ENCODE peak calls at places on chromosomes 5 and 9, in five cellular contexts. V is fibroblast of mammary gland, C is IMR-90, W is upper lobe of left lung, T is heart left ventricle. O is an unnamed sample.

GRCh38 chr9:132204883-132205282 is 43.0 kb downstream of the NTNG2 start:
- DNase-seq in V (no peak), C (no peak), W (no peak), T (no peak), O (no peak)

GRCh38 chr5:86968311-86968753 is 299.4 kb upstream of the RASA1 start:
- DNase-seq in V (peak), C (peak), W (no peak), T (peak), O (peak)

GRCh38 chr5:160001051-160001450 is 7.9 kb upstream of the TTC1 start:
- DNase-seq in V (no peak), C (no peak), W (no peak), T (no peak), O (no peak)

GRCh38 chr9:22643541-22643940 is 196.9 kb downstream of the DMRTA1 start:
- DNase-seq in V (peak), C (peak), W (no peak), T (no peak), O (peak)

GRCh38 chr5:45533692-45534091 is 162.5 kb downstream of the HCN1 start:
- DNase-seq in V (no peak), C (no peak), W (no peak), T (peak), O (no peak)

GRCh38 chr5:133824661-133825254 is 143.7 kb downstream of the C5orf15 start:
- DNase-seq in V (no peak), C (no peak), W (no peak), T (no peak), O (no peak)

GRCh38 chr9:134442486-134443168 is 116.4 kb downstream of the RXRA start:
- DNase-seq in V (peak), C (no peak), W (no peak), T (no peak), O (peak)

GRCh38 chr5:67156976-67157583 is 39.5 kb downstream of the CD180 start:
- DNase-seq in V (peak), C (peak), W (no peak), T (no peak), O (peak)

GRCh38 chr5:59132131-59132530 is 549.3 kb downstream of the RAB3C start:
- DNase-seq in V (no peak), C (no peak), W (no peak), T (no peak), O (no peak)

GRCh38 chr9:95363051-95363841 is 45.7 kb upstream of the FANCC start:
- DNase-seq in V (no peak), C (peak), W (no peak), T (no peak), O (peak)

GRCh38 chr5:90967851-90968250 is 409.3 kb downstream of the ADGRV1 start:
- DNase-seq in V (no peak), C (no peak), W (no peak), T (no peak), O (peak)

GRCh38 chr9:99445377-99445891 is 223.4 kb downstream of the SEC61B start:
- DNase-seq in V (peak), C (peak), W (peak), T (peak), O (peak)

GRCh38 chr9:89602978-89603628 is 1.7 kb upstream of the GADD45G start:
- DNase-seq in V (peak), C (peak), W (peak), T (peak), O (peak)

GRCh38 chr9:95724253-95724991 is 151.1 kb upstream of the ERCC6L2 start:
- DNase-seq in V (no peak), C (no peak), W (no peak), T (no peak), O (no peak)

GRCh38 chr5:157354825-157355224 is 88.9 kb downstream of the CYFIP2 start:
- DNase-seq in V (no peak), C (no peak), W (no peak), T (no peak), O (peak)

GRCh38 chr9:22446589-22446949 is at the start of gene DMRTA1:
- DNase-seq in V (peak), C (peak), W (peak), T (peak), O (peak)

GRCh38 chr5:179802950-179803562 is 3.6 kb downstream of the MGAT4B start:
- DNase-seq in V (no peak), C (no peak), W (no peak), T (peak), O (no peak)

GRCh38 chr5:35162848-35163770 is 67.2 kb downstream of the PRLR start:
- DNase-seq in V (no peak), C (no peak), W (no peak), T (no peak), O (no peak)

GRCh38 chr9:111926421-111926875 is 29.8 kb downstream of the UGCG start:
- DNase-seq in V (peak), C (peak), W (peak), T (peak), O (peak)

GRCh38 chr5:139565411-139566305 is 4.5 kb downstream of the UBE2D2 start:
- DNase-seq in V (peak), C (peak), W (peak), T (no peak), O (peak)

GRCh38 chr5:87266914-87267573 is 639 bp upstream of the RASA1 start:
- DNase-seq in V (no peak), C (no peak), W (no peak), T (no peak), O (no peak)

GRCh38 chr9:16871358-16872151 is 1.1 kb upstream of the BNC2 start:
- DNase-seq in V (peak), C (peak), W (peak), T (peak), O (peak)

GRCh38 chr9:115088856-115089255 is 29.1 kb downstream of the TNC start:
- DNase-seq in V (peak), C (peak), W (no peak), T (no peak), O (no peak)

GRCh38 chr5:87850843-87851242 is 417.8 kb downstream of the TMEM161B start:
- DNase-seq in V (no peak), C (no peak), W (no peak), T (no peak), O (no peak)

GRCh38 chr5:149729150-149729549 is 960 bp upstream of the PPARGC1B start:
- DNase-seq in V (no peak), C (no peak), W (no peak), T (no peak), O (no peak)
- H3K4me3 ChIP-seq in V (no peak), C (no peak), W (no peak), T (no peak), O (no peak)

DNA sequence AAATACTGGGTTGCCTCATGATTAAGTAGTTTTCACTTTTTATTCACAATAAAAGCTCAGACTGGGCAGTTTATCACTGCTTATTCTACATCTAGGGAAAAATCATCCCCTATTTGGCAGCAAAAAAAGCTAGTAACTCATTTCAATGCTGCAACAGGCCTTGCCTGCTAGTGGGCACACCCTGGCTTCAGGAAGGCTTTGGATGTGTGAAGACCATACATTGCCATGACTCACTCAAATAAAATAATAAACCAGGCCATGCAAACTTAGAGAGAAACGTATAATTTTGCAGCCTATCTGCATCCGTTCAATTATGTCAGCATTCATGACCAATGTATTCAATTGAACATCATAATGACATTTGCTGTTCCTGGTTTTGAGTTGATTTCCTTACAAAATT is 402.9 kb downstream of the PIK3R1 start:
- DNase-seq in V (no peak), C (no peak), W (no peak), T (no peak), O (no peak)
- TF ChIP-seq CTCF in V (no peak), C (no peak), W (no peak), T (no peak), O (no peak)

GRCh38 chr5:126511961-126512360 is 83.1 kb downstream of the ALDH7A1 start:
- DNase-seq in V (no peak), C (no peak), W (no peak), T (no peak), O (no peak)

GRCh38 chr5:126506079-126506478 is 82.9 kb downstream of the GRAMD2B start:
- DNase-seq in V (no peak), C (no peak), W (no peak), T (no peak), O (no peak)

GRCh38 chr5:126509339-126509738 is 85.7 kb downstream of the ALDH7A1 start:
- DNase-seq in V (peak), C (no peak), W (no peak), T (no peak), O (peak)

GRCh38 chr5:126508251-126508961 is 85.2 kb downstream of the GRAMD2B start:
- DNase-seq in V (no peak), C (no peak), W (no peak), T (no peak), O (peak)

GRCh38 chr5:126508962-126509279 is 85.7 kb downstream of the GRAMD2B start:
- DNase-seq in V (peak), C (no peak), W (peak), T (no peak), O (peak)
- H3K4me3 ChIP-seq in V (no peak), C (no peak), W (no peak), T (no peak), O (no peak)

DNA sequence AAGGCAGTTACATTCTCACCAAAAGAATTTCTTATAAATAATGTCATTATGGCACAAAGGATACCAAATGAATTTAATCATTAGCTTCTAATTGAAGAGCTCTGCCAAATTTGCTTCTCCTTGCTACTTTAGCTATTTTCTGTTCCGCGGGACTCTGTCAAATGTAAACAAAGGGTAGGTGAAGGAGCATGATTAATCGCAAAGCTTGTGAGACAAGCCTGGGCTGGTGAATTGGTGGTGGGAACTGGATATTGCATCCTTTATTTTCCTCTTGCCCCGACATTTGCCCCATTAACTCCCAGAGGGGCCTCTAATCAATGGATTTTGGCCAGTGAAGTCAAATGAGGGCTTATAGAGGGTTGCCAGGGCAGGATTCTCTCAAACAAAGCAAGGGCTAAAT is 234.2 kb upstream of the RFX3 start:
- DNase-seq in V (no peak), C (peak), W (no peak), T (no peak), O (peak)
- TF ChIP-seq CTCF in V (no peak), C (no peak), W (no peak), T (no peak), O (peak)

GRCh38 chr5:55546991-55547390 is 12.2 kb upstream of the PLPP1 start:
- DNase-seq in V (no peak), C (no peak), W (no peak), T (no peak), O (no peak)
- H3K4me3 ChIP-seq in V (no peak), C (no peak), W (no peak), T (no peak), O (no peak)

GRCh38 chr5:318341-318897 is 3.1 kb upstream of the AHRR start:
- DNase-seq in V (no peak), C (peak), W (no peak), T (no peak), O (peak)
- TF ChIP-seq CTCF in V (no peak), C (no peak), W (no peak), T (no peak), O (peak)

DNA sequence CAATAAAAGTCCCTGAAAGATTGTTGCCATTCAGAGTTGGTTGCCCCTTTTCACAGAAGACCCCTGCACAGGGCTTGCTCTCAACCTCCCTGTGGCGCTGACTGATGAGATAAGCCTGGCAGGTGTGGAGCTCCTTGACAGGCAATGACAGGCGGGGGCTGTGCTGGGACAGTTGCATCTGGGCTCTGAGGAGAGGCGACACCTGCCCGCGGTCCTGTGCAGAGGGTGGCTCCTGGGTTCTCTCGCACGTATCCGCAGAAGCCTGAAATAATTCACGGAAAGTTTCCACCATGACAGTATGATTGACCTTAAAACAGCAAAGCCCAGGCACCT is 19.8 kb upstream of the EXOC3 start:
- DNase-seq in V (no peak), C (no peak), W (no peak), T (no peak), O (no peak)
- H3K4me3 ChIP-seq in V (no peak), C (no peak), W (no peak), T (no peak), O (no peak)

GRCh38 chr9:129666575-129666974 is 1.1 kb downstream of the PRRX2 start:
- DNase-seq in V (no peak), C (no peak), W (no peak), T (no peak), O (no peak)

GRCh38 chr9:129669141-129669718 is 3.8 kb downstream of the PRRX2 start:
- DNase-seq in V (peak), C (peak), W (no peak), T (no peak), O (peak)

GRCh38 chr9:129667378-129667777 is 1.9 kb downstream of the PRRX2 start:
- DNase-seq in V (no peak), C (no peak), W (no peak), T (no peak), O (no peak)

GRCh38 chr9:129665814-129666511 is 516 bp downstream of the PRRX2 start:
- DNase-seq in V (no peak), C (no peak), W (no peak), T (no peak), O (no peak)

DNA sequence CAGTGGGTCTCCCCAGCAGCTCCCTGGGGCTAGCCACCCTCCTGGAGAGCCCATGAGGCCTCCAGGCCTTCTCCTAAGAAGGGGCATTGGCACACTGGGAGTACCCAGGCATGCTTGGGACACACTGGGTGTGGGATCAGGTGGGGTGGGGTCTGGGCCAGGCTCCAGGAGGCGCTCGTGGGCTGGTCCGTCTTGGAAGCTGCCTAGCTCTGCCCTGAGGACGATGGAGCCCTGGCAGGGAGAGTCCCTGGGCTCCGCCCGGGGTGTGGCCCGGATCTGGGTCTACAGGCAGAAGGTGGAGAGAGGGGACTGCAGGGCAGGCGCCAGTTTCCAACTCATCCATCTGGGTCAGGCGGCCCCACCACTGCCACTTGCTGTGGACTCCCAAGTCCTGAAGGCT is 2.4 kb downstream of the PRRX2 start:
- DNase-seq in V (no peak), C (no peak), W (no peak), T (no peak), O (no peak)
- TF ChIP-seq CTCF in V (no peak), C (no peak), W (no peak), T (no peak), O (no peak)